ENCODE peak calls at places on chromosome 19, in four cellular contexts. W is epithelial cell of esophagus, N is activated T-cell treated with anti-CD3 and anti-CD28 coated beads for 24 hours, Q is ELF-1. B is an unnamed sample.

GRCh38 chr19:50803633-50804419 is 13.6 kb downstream of the ACP4 start:
- DNase-seq in W (no peak), Q (no peak), N (no peak), B (no peak)

GRCh38 chr19:36093687-36094086 is 17.3 kb upstream of the OVOL3 start:
- DNase-seq in N (no peak), W (no peak), Q (no peak), B (no peak)

GRCh38 chr19:7703332-7703731 is 1.4 kb upstream of the FCER2 start:
- DNase-seq in N (no peak), Q (no peak), W (no peak), B (no peak)

GRCh38 chr19:11196406-11197287 is 698 bp downstream of the KANK2 start:
- DNase-seq in W (peak), N (no peak), Q (no peak), B (no peak)

GRCh38 chr19:15900504-15900903 is 2.6 kb upstream of the CYP4F2 start:
- DNase-seq in Q (no peak), W (no peak), N (no peak), B (no peak)

GRCh38 chr19:16323532-16323931 is 1.1 kb upstream of the KLF2 start:
- DNase-seq in N (no peak), W (no peak), Q (no peak), B (no peak)

GRCh38 chr19:48480151-48480475 is 10.9 kb downstream of the CYTH2 start:
- DNase-seq in W (peak), N (peak), Q (peak), B (no peak)

GRCh38 chr19:18603255-18603957 is 3.2 kb downstream of the CRLF1 start:
- DNase-seq in N (no peak), Q (peak), W (no peak), B (no peak)

GRCh38 chr19:7533281-7533819 is 2.2 kb upstream of the PNPLA6 start:
- DNase-seq in N (no peak), W (peak), Q (peak), B (no peak)

GRCh38 chr19:34481861-34482379 is 362 bp downstream of the WTIP start:
- DNase-seq in W (peak), Q (no peak), N (no peak), B (peak)

GRCh38 chr19:3125900-3126524 is 9.8 kb upstream of the GNA15 start:
- DNase-seq in W (peak), N (peak), Q (peak), B (peak)

GRCh38 chr19:33831835-33832234 is 35.2 kb downstream of the KCTD15 start:
- DNase-seq in Q (peak), W (no peak), N (no peak), B (no peak)

GRCh38 chr19:45278087-45278486 is 27.0 kb downstream of the MARK4 start:
- DNase-seq in W (no peak), Q (no peak), N (no peak), B (no peak)

GRCh38 chr19:10292789-10293636 is 3.3 kb downstream of the ICAM5 start:
- DNase-seq in Q (no peak), N (no peak), W (no peak), B (no peak)

GRCh38 chr19:29576761-29577661 is 29.1 kb upstream of the POP4 start:
- DNase-seq in N (peak), Q (no peak), W (peak), B (peak)

GRCh38 chr19:31334849-31335624 is 14.2 kb downstream of the TSHZ3 start:
- DNase-seq in N (no peak), Q (no peak), W (peak), B (peak)